ENCODE peak calls at places on chromosomes 11 and 22, in five cellular contexts. S is HCT116, C is endothelial cell of umbilical vein, K is transverse colon, X is GM12892. Y is an unnamed sample.
A peak's percentile ranks its signal among the peaks of the same experiment; 100 is the strongest.

GRCh38 chr11:58674609-58675008 is 52.1 kb downstream of the CNTF start:
- DNase-seq in S (no peak), X (no peak), C (no peak), K (no peak), Y (no peak)

GRCh38 chr11:131899954-131900580 is 529.7 kb downstream of the NTM start:
- DNase-seq in S (no peak), K (no peak), C (no peak), X (no peak), Y (no peak)

GRCh38 chr22:44729391-44730012 is 22.9 kb upstream of the ARHGAP8 start:
- DNase-seq in K (no peak), X (no peak), S (no peak), C (peak; percentile 38), Y (no peak)

GRCh38 chr11:123301696-123302400 is 106.8 kb upstream of the CLMP start:
- DNase-seq in C (peak; percentile 43), X (peak; percentile 75), S (peak; percentile 18), K (peak; percentile 63), Y (peak; percentile 30)

GRCh38 chr11:35976434-35976833 is 32.6 kb downstream of the LDLRAD3 start:
- DNase-seq in K (no peak), X (no peak), S (no peak), C (no peak), Y (no peak)

GRCh38 chr11:123386746-123387510 is 43.1 kb upstream of the GRAMD1B start:
- DNase-seq in C (no peak), X (no peak), S (no peak), K (no peak), Y (no peak)

GRCh38 chr22:46791201-46791731 is 28.8 kb downstream of the TBC1D22A start:
- DNase-seq in S (no peak), X (no peak), K (peak; percentile 53), C (peak; percentile 42), Y (no peak)

GRCh38 chr11:128957204-128957482 is 14.5 kb upstream of the TP53AIP1 start:
- DNase-seq in X (no peak), C (no peak), K (no peak), S (no peak), Y (no peak)

GRCh38 chr11:3905080-3905953 is 49.9 kb downstream of the STIM1 start:
- DNase-seq in K (peak; percentile 45), X (peak; percentile 37), S (peak; percentile 34), C (no peak), Y (no peak)
- TF ChIP-seq POLR2AphosphoS5 in K (peak; percentile 31), X (no peak), S (no peak), C (no peak), Y (no peak)

GRCh38 chr22:24588756-24589481 is 4.0 kb downstream of the LRRC75B start:
- DNase-seq in K (no peak), X (no peak), S (no peak), C (no peak), Y (no peak)
- TF ChIP-seq POLR2A in K (no peak), X (no peak), S (no peak), C (no peak), Y (no peak)

GRCh38 chr11:11862995-11863394 is 21.2 kb downstream of the USP47 start:
- DNase-seq in S (no peak), C (no peak), X (no peak), K (no peak), Y (no peak)
- TF ChIP-seq POLR2AphosphoS5 in S (no peak), C (no peak), X (no peak), K (no peak), Y (no peak)

GRCh38 chr22:21701384-21701971 is 34.1 kb downstream of the YPEL1 start:
- DNase-seq in K (no peak), C (no peak), X (no peak), S (no peak), Y (no peak)

GRCh38 chr22:21703684-21704316 is 31.8 kb downstream of the YPEL1 start:
- DNase-seq in K (no peak), C (no peak), S (no peak), X (no peak), Y (no peak)

GRCh38 chr22:21702094-21702493 is 33.5 kb downstream of the YPEL1 start:
- DNase-seq in C (no peak), X (no peak), S (no peak), K (no peak), Y (no peak)

GRCh38 chr22:21700822-21701221 is 34.8 kb downstream of the YPEL1 start:
- DNase-seq in K (no peak), X (no peak), S (no peak), C (no peak), Y (no peak)

GRCh38 chr22:21702700-21703683 is 32.6 kb downstream of the YPEL1 start:
- DNase-seq in X (no peak), S (no peak), K (no peak), C (no peak), Y (no peak)
- TF ChIP-seq POLR2A in X (no peak), S (no peak), K (no peak), C (no peak), Y (no peak)

GRCh38 chr22:38881997-38882396 is 10.0 kb upstream of the CBX6 start:
- DNase-seq in X (no peak), C (no peak), K (no peak), S (no peak), Y (no peak)

GRCh38 chr22:38879961-38880360 is 7.9 kb upstream of the CBX6 start:
- DNase-seq in C (no peak), K (no peak), X (no peak), S (no peak), Y (no peak)

GRCh38 chr22:38882480-38882879 is 10.5 kb upstream of the CBX6 start:
- DNase-seq in S (no peak), K (no peak), C (no peak), X (no peak), Y (no peak)

GRCh38 chr22:38882972-38883622 is 11.1 kb upstream of the CBX6 start:
- DNase-seq in S (no peak), K (no peak), C (no peak), X (no peak), Y (no peak)

GRCh38 chr22:38881464-38881871 is 9.5 kb upstream of the CBX6 start:
- DNase-seq in S (no peak), C (no peak), K (peak; percentile 54), X (no peak), Y (peak; percentile 75)
- TF ChIP-seq POLR2AphosphoS5 in S (no peak), C (no peak), K (peak; percentile 61), X (no peak), Y (peak; percentile 94)

GRCh38 chr11:326842-327580 is 6.4 kb upstream of the IFITM3 start:
- DNase-seq in S (no peak), X (peak; percentile 73), C (peak; percentile 84), K (peak; percentile 87), Y (peak; percentile 34)
- TF ChIP-seq POLR2A in S (no peak), X (peak; percentile 20), C (peak; percentile 20), K (no peak), Y (no peak)

DNA sequence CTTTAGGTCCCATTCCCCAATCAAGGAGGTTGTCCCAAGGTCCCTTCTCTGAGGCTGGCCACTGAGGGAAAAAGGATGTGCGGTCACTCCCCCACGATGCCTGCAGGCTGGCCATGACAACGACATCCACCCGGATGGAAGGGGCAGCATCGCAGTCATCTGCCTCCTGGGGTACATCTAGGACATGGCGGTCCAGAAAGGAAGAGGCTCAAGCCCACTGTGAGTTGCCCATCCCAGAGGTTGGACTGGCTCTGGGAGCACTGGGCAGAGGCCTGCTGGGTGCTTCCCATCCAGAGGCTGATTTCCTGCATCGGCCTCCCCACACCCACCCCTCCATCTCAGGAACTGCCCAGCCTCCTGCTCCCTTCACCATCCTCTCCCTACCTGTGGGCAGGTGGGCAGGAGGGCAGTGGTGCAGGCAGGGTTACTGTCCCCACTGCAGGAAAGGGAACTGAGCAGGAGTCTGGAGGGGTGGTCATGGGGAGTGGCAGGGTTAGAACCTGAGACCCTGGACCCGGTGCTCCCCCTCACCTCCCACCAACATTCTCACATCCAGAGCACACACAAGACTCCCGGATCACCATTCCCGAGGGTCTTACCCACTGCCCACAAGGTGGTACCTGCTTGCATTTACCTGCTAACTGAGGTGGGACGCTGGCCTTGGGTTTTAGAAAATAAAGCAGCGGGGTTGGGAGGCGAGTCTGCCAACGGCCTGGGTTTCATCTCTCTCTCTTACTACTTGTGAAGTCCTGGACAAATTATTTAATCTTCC is 4.4 kb downstream of the RCE1 start:
- DNase-seq in X (peak; percentile 12), K (no peak), C (no peak), S (no peak), Y (no peak)
- TF ChIP-seq POLR2AphosphoS5 in X (no peak), K (no peak), C (peak; percentile 21), S (no peak), Y (no peak)